ENCODE peak calls at places on chromosomes 16 and 17, in eight cellular contexts. K is lung, M is neural progenitor cell, O is endodermal cell, L is dorsolateral prefrontal cortex, C is nephron progenitor cell, W is choroid plexus epithelial cell, J is HCT116. Y is an unnamed sample.

GRCh38 chr16:67101683-67102082 is 8.1 kb upstream of the PHAF1 start:
- DNase-seq in K (no peak), M (no peak), O (no peak), L (no peak), C (no peak), W (no peak), J (no peak), Y (no peak)

GRCh38 chr17:22512997-22513538 is 820.7 kb downstream of the KCNJ18 start:
- DNase-seq in K (no peak), M (no peak), O (no peak), L (no peak), C (no peak), W (no peak), J (no peak), Y (no peak)

GRCh38 chr16:19382084-19382801 is 35.4 kb upstream of the TMC5 start:
- DNase-seq in K (peak; percentile 51), M (no peak), O (no peak), L (no peak), C (no peak), W (no peak), J (no peak), Y (no peak)

GRCh38 chr17:15121426-15121825 is 143.7 kb downstream of the PMP22 start:
- DNase-seq in K (no peak), M (no peak), O (peak; percentile 22), L (no peak), C (no peak), W (peak; percentile 33), J (no peak), Y (no peak)

GRCh38 chr16:67456383-67457140 is 24.4 kb downstream of the ATP6V0D1 start:
- DNase-seq in K (peak; percentile 48), M (no peak), O (peak; percentile 72), L (peak; percentile 55), C (no peak), W (peak; percentile 55), J (no peak), Y (peak; percentile 80)

GRCh38 chr17:1160591-1161041 is 19.2 kb downstream of the ABR start:
- DNase-seq in K (no peak), M (no peak), O (peak; percentile 91), L (no peak), C (no peak), W (no peak), J (no peak), Y (no peak)

GRCh38 chr17:79511471-79511870 is 99.4 kb downstream of the RBFOX3 start:
- DNase-seq in K (no peak), M (no peak), O (no peak), L (no peak), C (no peak), W (no peak), J (no peak), Y (peak; percentile 11)

GRCh38 chr16:80350066-80350465 is 190.7 kb upstream of the DYNLRB2 start:
- DNase-seq in K (no peak), M (no peak), O (peak; percentile 17), L (no peak), C (no peak), W (no peak), J (no peak), Y (no peak)

GRCh38 chr17:19311421-19312215 is 50.9 kb downstream of the B9D1 start:
- DNase-seq in K (no peak), M (no peak), O (peak; percentile 13), L (peak; percentile 0), C (no peak), W (peak; percentile 39), J (no peak), Y (no peak)

GRCh38 chr16:83899272-83899897 is 470 bp downstream of the MLYCD start:
- DNase-seq in K (peak; percentile 32), M (peak; percentile 82), O (peak; percentile 82), L (no peak), C (peak; percentile 63), W (peak; percentile 74), J (no peak), Y (peak; percentile 86)

GRCh38 chr16:12829096-12829888 is 25.6 kb upstream of the CPPED1 start:
- DNase-seq in K (no peak), M (no peak), O (no peak), L (no peak), C (no peak), W (no peak), J (no peak), Y (no peak)

GRCh38 chr17:19424934-19425868 is 14.2 kb downstream of the RNF112 start:
- DNase-seq in K (no peak), M (no peak), O (no peak), L (no peak), C (no peak), W (no peak), J (no peak), Y (no peak)

GRCh38 chr17:13253746-13254410 is 236.1 kb upstream of the ELAC2 start:
- DNase-seq in K (no peak), M (no peak), O (no peak), L (no peak), C (no peak), W (no peak), J (no peak), Y (no peak)

GRCh38 chr17:18071751-18072150 is 16.0 kb upstream of the DRG2 start:
- DNase-seq in K (no peak), M (no peak), O (no peak), L (no peak), C (no peak), W (no peak), J (no peak), Y (no peak)

GRCh38 chr17:18070861-18071340 is 16.8 kb upstream of the DRG2 start:
- DNase-seq in K (no peak), M (peak; percentile 49), O (peak; percentile 75), L (no peak), C (peak; percentile 31), W (peak; percentile 61), J (no peak), Y (no peak)

GRCh38 chr17:18066866-18067265 is 20.9 kb upstream of the DRG2 start:
- DNase-seq in K (no peak), M (no peak), O (no peak), L (no peak), C (no peak), W (no peak), J (no peak), Y (no peak)

GRCh38 chr17:18065546-18065945 is 22.2 kb upstream of the DRG2 start:
- DNase-seq in K (no peak), M (no peak), O (no peak), L (no peak), C (peak; percentile 22), W (no peak), J (no peak), Y (no peak)

GRCh38 chr17:18069101-18069500 is 18.6 kb upstream of the DRG2 start:
- DNase-seq in K (no peak), M (no peak), O (no peak), L (no peak), C (no peak), W (no peak), J (peak; percentile 8), Y (no peak)
- TF ChIP-seq CTCF in K (no peak), M (no peak), O (no peak), L (no peak), C (no peak), W (no peak), J (no peak), Y (no peak)

GRCh38 chr17:35559495-35559894 is 1.1 kb downstream of the SLFN14 start:
- DNase-seq in K (no peak), M (no peak), O (no peak), L (no peak), C (no peak), W (no peak), J (no peak), Y (no peak)

GRCh38 chr17:35553310-35553709 is 7.3 kb downstream of the SLFN14 start:
- DNase-seq in K (no peak), M (no peak), O (no peak), L (no peak), C (no peak), W (no peak), J (no peak), Y (no peak)

GRCh38 chr17:35557353-35557752 is 3.3 kb downstream of the SLFN14 start:
- DNase-seq in K (no peak), M (no peak), O (no peak), L (no peak), C (no peak), W (no peak), J (no peak), Y (no peak)

GRCh38 chr17:35554668-35555067 is 6.0 kb downstream of the SLFN14 start:
- DNase-seq in K (no peak), M (no peak), O (no peak), L (no peak), C (no peak), W (no peak), J (no peak), Y (no peak)

DNA sequence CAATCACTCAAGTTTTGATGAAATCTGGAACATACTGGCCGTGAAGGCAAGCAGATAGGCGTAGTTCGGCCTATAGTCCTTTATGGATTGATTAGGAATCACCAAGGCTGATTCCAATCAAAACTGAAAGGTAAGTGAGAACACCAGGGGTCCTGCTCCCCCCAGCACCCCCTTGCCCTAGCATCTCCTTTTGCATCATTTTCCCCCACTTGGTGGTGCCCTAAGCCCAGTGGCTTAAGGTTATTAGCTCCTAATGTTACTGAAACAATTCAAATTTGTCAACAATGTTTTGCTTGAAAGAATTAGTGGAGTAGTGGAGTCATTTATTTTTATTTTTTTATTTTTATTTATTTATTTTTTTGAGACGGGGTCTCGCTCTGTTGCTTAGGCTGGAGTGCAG is 4.9 kb downstream of the SLFN14 start:
- DNase-seq in K (no peak), M (no peak), O (no peak), L (no peak), C (no peak), W (no peak), J (no peak), Y (no peak)
- TF ChIP-seq CTCF in K (no peak), M (peak; percentile 13), O (peak; percentile 51), L (no peak), C (no peak), W (peak; percentile 24), J (peak; percentile 24), Y (no peak)

GRCh38 chr16:31696968-31697743 is 169.5 kb downstream of the AHSP start:
- DNase-seq in K (no peak), M (peak; percentile 27), O (no peak), L (no peak), C (no peak), W (peak; percentile 81), J (peak; percentile 43), Y (no peak)
- TF ChIP-seq CTCF in K (peak; percentile 19), M (peak; percentile 61), O (peak; percentile 80), L (no peak), C (peak; percentile 64), W (peak; percentile 86), J (peak; percentile 71), Y (no peak)

GRCh38 chr16:70696368-70696767 is 10.5 kb upstream of the MTSS2 start:
- DNase-seq in K (no peak), M (no peak), O (no peak), L (no peak), C (no peak), W (no peak), J (no peak), Y (no peak)

GRCh38 chr16:70694517-70695218 is 8.8 kb upstream of the MTSS2 start:
- DNase-seq in K (no peak), M (no peak), O (no peak), L (no peak), C (no peak), W (no peak), J (no peak), Y (no peak)

GRCh38 chr16:70694088-70694487 is 8.2 kb upstream of the MTSS2 start:
- DNase-seq in K (no peak), M (peak; percentile 69), O (peak; percentile 87), L (no peak), C (no peak), W (peak; percentile 70), J (no peak), Y (no peak)

GRCh38 chr16:70696952-70697600 is 11.2 kb upstream of the MTSS2 start:
- DNase-seq in K (peak; percentile 64), M (no peak), O (peak; percentile 67), L (no peak), C (no peak), W (no peak), J (no peak), Y (no peak)

GRCh38 chr16:70695351-70696070 is 9.7 kb upstream of the MTSS2 start:
- DNase-seq in K (peak; percentile 62), M (peak; percentile 40), O (peak; percentile 75), L (no peak), C (no peak), W (peak; percentile 18), J (no peak), Y (no peak)
- TF ChIP-seq CTCF in K (no peak), M (no peak), O (peak; percentile 26), L (no peak), C (no peak), W (no peak), J (no peak), Y (no peak)

Y was measured in pancreas.